ENCODE peak calls at places on chromosomes 7 and 10, in five cellular contexts. One of them, this sample, is unnamed.
A peak's percentile ranks its signal among the peaks of the same experiment; 100 is the strongest.

GRCh38 chr7:15967551-15967950 is 281.1 kb upstream of the MEOX2 start:
- DNase-seq in heart right ventricle: no peak
- DNase-seq in Caco-2: no peak
- DNase-seq in small intestine: no peak
- DNase-seq in transverse colon: no peak
- DNase-seq in this sample: no peak

GRCh38 chr7:140904081-140904480 is 20.6 kb downstream of the BRAF start:
- DNase-seq in small intestine: no peak
- DNase-seq in Caco-2: no peak
- DNase-seq in heart right ventricle: no peak
- DNase-seq in transverse colon: no peak
- DNase-seq in this sample: no peak

GRCh38 chr10:42979181-42979580 is 97.7 kb upstream of the RET start:
- DNase-seq in transverse colon: no peak
- DNase-seq in small intestine: no peak
- DNase-seq in Caco-2: peak; percentile 33
- DNase-seq in heart right ventricle: no peak
- DNase-seq in this sample: no peak

GRCh38 chr10:97608991-97609561 is 19.6 kb downstream of the C10orf62 start:
- DNase-seq in small intestine: no peak
- DNase-seq in Caco-2: no peak
- DNase-seq in heart right ventricle: peak; percentile 58
- DNase-seq in transverse colon: no peak
- DNase-seq in this sample: no peak

GRCh38 chr7:17682586-17682985 is 257.7 kb downstream of the SNX13 start:
- DNase-seq in Caco-2: no peak
- DNase-seq in small intestine: no peak
- DNase-seq in heart right ventricle: no peak
- DNase-seq in transverse colon: no peak
- DNase-seq in this sample: no peak

GRCh38 chr7:10913457-10913856 is 60.2 kb upstream of the PHF14 start:
- DNase-seq in heart right ventricle: no peak
- DNase-seq in small intestine: no peak
- DNase-seq in transverse colon: no peak
- DNase-seq in Caco-2: no peak
- DNase-seq in this sample: no peak

GRCh38 chr10:69729326-69730048 is 72.2 kb upstream of the COL13A1 start:
- DNase-seq in small intestine: no peak
- DNase-seq in heart right ventricle: no peak
- DNase-seq in Caco-2: peak; percentile 32
- DNase-seq in transverse colon: no peak
- DNase-seq in this sample: no peak

GRCh38 chr10:33066558-33067236 is 108.7 kb upstream of the ITGB1 start:
- DNase-seq in transverse colon: no peak
- DNase-seq in heart right ventricle: no peak
- DNase-seq in Caco-2: peak; percentile 44
- DNase-seq in small intestine: no peak
- DNase-seq in this sample: no peak

GRCh38 chr10:124036746-124037145 is 56.7 kb downstream of the CHST15 start:
- DNase-seq in Caco-2: no peak
- DNase-seq in small intestine: no peak
- DNase-seq in heart right ventricle: no peak
- DNase-seq in transverse colon: no peak
- DNase-seq in this sample: no peak
- H3K4me3 ChIP-seq in Caco-2: no peak overlapping the region
- H3K4me3 ChIP-seq in small intestine: no peak overlapping the region
- H3K4me3 ChIP-seq in heart right ventricle: no peak overlapping the region
- H3K4me3 ChIP-seq in transverse colon: no peak overlapping the region
- H3K4me3 ChIP-seq in this sample: no peak overlapping the region

GRCh38 chr10:14293516-14293915 is 37.2 kb downstream of the FRMD4A start:
- DNase-seq in transverse colon: no peak
- DNase-seq in small intestine: no peak
- DNase-seq in heart right ventricle: no peak
- DNase-seq in Caco-2: no peak
- DNase-seq in this sample: no peak
- H3K4me1 ChIP-seq in transverse colon: no peaks in the 10 kb centered on the region
- H3K4me1 ChIP-seq in small intestine: no peaks in the 10 kb centered on the region
- H3K4me1 ChIP-seq in heart right ventricle: peaks cover 11% of the 10 kb centered on the region
- H3K4me1 ChIP-seq in Caco-2: peaks cover 26% of the 10 kb centered on the region
- H3K4me1 ChIP-seq in this sample: no peaks in the 10 kb centered on the region

DNA sequence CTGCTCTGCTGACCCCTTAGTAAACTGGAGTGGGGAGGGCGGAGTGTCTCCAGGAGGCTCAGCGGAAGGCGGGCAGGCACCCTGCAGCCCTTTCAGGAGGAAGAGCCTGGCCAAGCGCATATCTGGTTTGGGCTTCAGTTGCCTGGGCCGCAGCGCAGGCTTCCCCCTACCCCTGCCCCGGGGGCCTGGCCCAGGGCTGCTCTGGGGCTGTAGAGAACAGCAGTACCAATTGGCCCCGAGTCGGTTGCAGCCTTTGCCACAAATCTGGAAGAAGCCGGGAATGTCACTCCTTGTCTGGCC is 28.1 kb upstream of the JAKMIP3 start:
- DNase-seq in Caco-2: no peak
- DNase-seq in transverse colon: no peak
- DNase-seq in heart right ventricle: no peak
- DNase-seq in small intestine: no peak
- DNase-seq in this sample: no peak
- H3K27me3 ChIP-seq in Caco-2: no peaks in the 10 kb centered on the region
- H3K27me3 ChIP-seq in transverse colon: peaks cover 58% of the 10 kb centered on the region
- H3K27me3 ChIP-seq in heart right ventricle: peaks cover 63% of the 10 kb centered on the region
- H3K27me3 ChIP-seq in small intestine: peaks cover 16% of the 10 kb centered on the region
- H3K27me3 ChIP-seq in this sample: peaks cover 18% of the 10 kb centered on the region

DNA sequence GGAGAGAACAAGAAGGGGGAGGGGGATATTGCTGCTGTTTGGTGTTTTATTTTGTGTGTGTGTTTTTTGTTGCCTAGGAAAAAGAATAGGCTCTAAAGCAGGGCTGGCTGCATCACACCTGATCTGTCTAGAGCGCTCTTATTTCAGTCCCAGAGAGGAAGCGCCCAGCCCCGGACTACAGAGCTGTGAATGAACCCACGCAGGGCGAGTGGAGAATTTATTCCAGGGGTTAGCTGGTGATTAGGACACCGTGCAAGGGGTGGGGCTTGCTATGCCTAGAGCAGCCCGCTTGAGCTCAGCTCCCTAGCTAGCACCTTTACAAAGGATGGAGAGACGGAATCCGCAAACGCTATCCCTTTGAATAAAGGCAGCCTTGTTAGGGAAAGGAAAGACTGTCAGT is 642 bp upstream of the FAM13C start:
- DNase-seq in Caco-2: peak; percentile 62
- DNase-seq in transverse colon: peak; percentile 60
- DNase-seq in small intestine: peak; percentile 37
- DNase-seq in heart right ventricle: peak; percentile 77
- DNase-seq in this sample: no peak
- H3K4me3 ChIP-seq in Caco-2: peak overlapping the region; percentile 47
- H3K4me3 ChIP-seq in transverse colon: peak overlapping the region; percentile 54
- H3K4me3 ChIP-seq in small intestine: peak overlapping the region; percentile 42
- H3K4me3 ChIP-seq in heart right ventricle: peak overlapping the region; percentile 68
- H3K4me3 ChIP-seq in this sample: peak overlapping the region; percentile 22

GRCh38 chr10:130717088-130717487 is 580.9 kb downstream of the GLRX3 start:
- DNase-seq in Caco-2: no peak
- DNase-seq in small intestine: no peak
- DNase-seq in transverse colon: no peak
- DNase-seq in heart right ventricle: no peak
- DNase-seq in this sample: no peak

GRCh38 chr10:130720235-130720634 is 584.0 kb downstream of the GLRX3 start:
- DNase-seq in small intestine: no peak
- DNase-seq in heart right ventricle: no peak
- DNase-seq in Caco-2: no peak
- DNase-seq in transverse colon: no peak
- DNase-seq in this sample: no peak

GRCh38 chr10:130721971-130722370 is 585.8 kb downstream of the GLRX3 start:
- DNase-seq in Caco-2: no peak
- DNase-seq in small intestine: no peak
- DNase-seq in transverse colon: no peak
- DNase-seq in heart right ventricle: no peak
- DNase-seq in this sample: no peak

GRCh38 chr10:130715686-130716670 is 579.8 kb downstream of the GLRX3 start:
- DNase-seq in transverse colon: no peak
- DNase-seq in Caco-2: no peak
- DNase-seq in small intestine: no peak
- DNase-seq in heart right ventricle: no peak
- DNase-seq in this sample: no peak

DNA sequence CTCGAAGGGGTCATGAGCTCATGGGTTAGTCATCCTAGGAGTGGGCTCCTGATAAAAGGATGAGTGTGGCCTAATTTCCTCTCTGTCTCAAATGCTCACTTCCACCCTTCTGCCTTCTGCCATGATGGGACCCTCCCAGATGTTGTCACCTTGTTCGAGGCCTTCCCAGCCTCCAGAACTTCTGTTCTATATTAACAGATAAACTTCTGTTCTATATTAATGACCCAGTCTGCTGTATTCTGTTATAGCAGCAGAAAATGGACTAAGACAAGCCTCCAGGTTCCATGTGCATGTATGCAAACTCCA is 583.2 kb downstream of the GLRX3 start:
- DNase-seq in Caco-2: no peak
- DNase-seq in transverse colon: no peak
- DNase-seq in heart right ventricle: no peak
- DNase-seq in small intestine: no peak
- DNase-seq in this sample: no peak
- H3K4me1 ChIP-seq in Caco-2: no peaks in the 10 kb centered on the region
- H3K4me1 ChIP-seq in transverse colon: no peaks in the 10 kb centered on the region
- H3K4me1 ChIP-seq in heart right ventricle: no peaks in the 10 kb centered on the region
- H3K4me1 ChIP-seq in small intestine: no peaks in the 10 kb centered on the region
- H3K4me1 ChIP-seq in this sample: no peaks in the 10 kb centered on the region

GRCh38 chr10:103560886-103561285 is 67.4 kb downstream of the NEURL1 start:
- DNase-seq in transverse colon: no peak
- DNase-seq in Caco-2: no peak
- DNase-seq in small intestine: no peak
- DNase-seq in heart right ventricle: no peak
- DNase-seq in this sample: no peak
- H3K27me3 ChIP-seq in transverse colon: no peaks in the 10 kb centered on the region
- H3K27me3 ChIP-seq in Caco-2: no peaks in the 10 kb centered on the region
- H3K27me3 ChIP-seq in small intestine: no peaks in the 10 kb centered on the region
- H3K27me3 ChIP-seq in heart right ventricle: peaks cover 12% of the 10 kb centered on the region
- H3K27me3 ChIP-seq in this sample: no peaks in the 10 kb centered on the region

DNA sequence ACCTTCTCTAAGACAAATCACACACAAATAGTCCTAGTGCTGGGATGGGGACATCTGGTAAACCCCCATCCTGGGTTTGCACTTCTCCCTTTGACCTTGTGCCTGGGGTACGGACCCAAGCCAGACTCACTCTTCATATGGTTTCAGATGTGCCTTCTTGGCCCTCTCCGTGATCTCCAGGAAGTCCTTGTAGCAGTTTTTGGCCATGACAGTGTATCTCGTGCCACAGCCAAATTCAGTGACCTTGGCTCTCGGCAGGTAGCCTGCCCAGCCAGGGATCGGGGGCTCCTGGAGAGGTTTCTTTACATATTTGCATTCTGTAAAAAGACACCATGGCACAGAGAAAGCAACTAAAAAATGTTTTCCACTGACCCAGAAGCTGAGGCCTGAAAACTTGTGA is 43.9 kb downstream of the PNLIPRP2 start:
- DNase-seq in heart right ventricle: no peak
- DNase-seq in small intestine: no peak
- DNase-seq in transverse colon: no peak
- DNase-seq in Caco-2: no peak
- DNase-seq in this sample: no peak
- H3K4me3 ChIP-seq in heart right ventricle: no peak overlapping the region
- H3K4me3 ChIP-seq in small intestine: no peak overlapping the region
- H3K4me3 ChIP-seq in transverse colon: no peak overlapping the region
- H3K4me3 ChIP-seq in Caco-2: no peak overlapping the region
- H3K4me3 ChIP-seq in this sample: no peak overlapping the region

GRCh38 chr7:108012499-108013430 is 9.8 kb upstream of the LAMB1 start:
- DNase-seq in Caco-2: peak; percentile 52
- DNase-seq in heart right ventricle: no peak
- DNase-seq in transverse colon: no peak
- DNase-seq in small intestine: peak; percentile 94
- DNase-seq in this sample: no peak
- H3K4me1 ChIP-seq in Caco-2: peaks cover 87% of the 10 kb centered on the region
- H3K4me1 ChIP-seq in heart right ventricle: no peaks in the 10 kb centered on the region
- H3K4me1 ChIP-seq in transverse colon: peaks cover 22% of the 10 kb centered on the region
- H3K4me1 ChIP-seq in small intestine: peaks cover 7% of the 10 kb centered on the region
- H3K4me1 ChIP-seq in this sample: no peaks in the 10 kb centered on the region

GRCh38 chr10:8053446-8054242 is 844 bp upstream of the GATA3 start:
- DNase-seq in small intestine: peak; percentile 81
- DNase-seq in heart right ventricle: peak; percentile 83
- DNase-seq in transverse colon: peak; percentile 83
- DNase-seq in Caco-2: peak; percentile 93
- DNase-seq in this sample: no peak
- H3K27me3 ChIP-seq in small intestine: peaks cover 3% of the 10 kb centered on the region
- H3K27me3 ChIP-seq in heart right ventricle: peaks cover 100% of the 10 kb centered on the region
- H3K27me3 ChIP-seq in transverse colon: peaks cover 100% of the 10 kb centered on the region
- H3K27me3 ChIP-seq in Caco-2: no peaks in the 10 kb centered on the region
- H3K27me3 ChIP-seq in this sample: peaks cover 74% of the 10 kb centered on the region